ENCODE peak calls at places on chromosome 15, in six cellular contexts. F, P, Y, G, S and T are unnamed samples. For H3K4me1, the result is how much of the 10 kb centered on the place peaks cover.

GRCh38 chr15:80264031-80264430 is 12.0 kb upstream of the CTXND1 start:
- DNase-seq in F (peak), P (no peak), Y (no peak), G (peak), S (no peak), T (no peak)

GRCh38 chr15:51771773-51772172 is 20.4 kb downstream of the TMOD2 start:
- DNase-seq in F (no peak), P (no peak), Y (no peak), G (no peak), S (no peak), T (no peak)

GRCh38 chr15:57696146-57696545 is 10.4 kb upstream of the POLR2M start:
- DNase-seq in F (no peak), P (no peak), Y (no peak), G (no peak), S (no peak), T (no peak)

GRCh38 chr15:87527416-87527815 is 729.1 kb downstream of the NTRK3 start:
- DNase-seq in F (no peak), P (no peak), Y (peak), G (peak), S (peak), T (no peak)

GRCh38 chr15:44536298-44536961 is 517 bp upstream of the EIF3J start:
- DNase-seq in F (peak), P (peak), Y (peak), G (peak), S (peak), T (peak)

GRCh38 chr15:41377978-41378377 is 24.3 kb downstream of the NDUFAF1 start:
- DNase-seq in F (no peak), P (no peak), Y (no peak), G (peak), S (no peak), T (no peak)

GRCh38 chr15:69478259-69478687 is 25.7 kb downstream of the RPLP1 start:
- DNase-seq in F (peak), P (peak), Y (peak), G (peak), S (peak), T (peak)

GRCh38 chr15:70494861-70495571 is 268.3 kb downstream of the UACA start:
- DNase-seq in F (peak), P (no peak), Y (no peak), G (peak), S (peak), T (no peak)

GRCh38 chr15:42444415-42445063 is 46.4 kb downstream of the ZNF106 start:
- DNase-seq in F (no peak), P (no peak), Y (peak), G (no peak), S (peak), T (no peak)

GRCh38 chr15:83983634-83984458 is 251.7 kb upstream of the GOLGA6L4 start:
- DNase-seq in F (no peak), P (no peak), Y (no peak), G (no peak), S (no peak), T (no peak)

GRCh38 chr15:85029221-85029620 is 47.6 kb downstream of the PDE8A start:
- DNase-seq in F (no peak), P (no peak), Y (no peak), G (no peak), S (no peak), T (no peak)
- H3K4me1 ChIP-seq in F (under half), P (half or more), Y (under half), G (under half), S (half or more), T (under half)

GRCh38 chr15:91865903-91866302 is 12.4 kb downstream of the SLCO3A1 start:
- DNase-seq in F (no peak), P (no peak), Y (no peak), G (no peak), S (no peak), T (no peak)

GRCh38 chr15:91866371-91866905 is 12.9 kb downstream of the SLCO3A1 start:
- DNase-seq in F (no peak), P (no peak), Y (no peak), G (no peak), S (no peak), T (no peak)

GRCh38 chr15:91865486-91865885 is 12.0 kb downstream of the SLCO3A1 start:
- DNase-seq in F (no peak), P (no peak), Y (no peak), G (no peak), S (no peak), T (no peak)

GRCh38 chr15:91867581-91868026 is 14.1 kb downstream of the SLCO3A1 start:
- DNase-seq in F (no peak), P (peak), Y (peak), G (peak), S (peak), T (no peak)

GRCh38 chr15:91866971-91867372 is 13.5 kb downstream of the SLCO3A1 start:
- DNase-seq in F (no peak), P (no peak), Y (no peak), G (no peak), S (no peak), T (no peak)
- H3K4me1 ChIP-seq in F (under half), P (half or more), Y (under half), G (under half), S (under half), T (under half)

DNA sequence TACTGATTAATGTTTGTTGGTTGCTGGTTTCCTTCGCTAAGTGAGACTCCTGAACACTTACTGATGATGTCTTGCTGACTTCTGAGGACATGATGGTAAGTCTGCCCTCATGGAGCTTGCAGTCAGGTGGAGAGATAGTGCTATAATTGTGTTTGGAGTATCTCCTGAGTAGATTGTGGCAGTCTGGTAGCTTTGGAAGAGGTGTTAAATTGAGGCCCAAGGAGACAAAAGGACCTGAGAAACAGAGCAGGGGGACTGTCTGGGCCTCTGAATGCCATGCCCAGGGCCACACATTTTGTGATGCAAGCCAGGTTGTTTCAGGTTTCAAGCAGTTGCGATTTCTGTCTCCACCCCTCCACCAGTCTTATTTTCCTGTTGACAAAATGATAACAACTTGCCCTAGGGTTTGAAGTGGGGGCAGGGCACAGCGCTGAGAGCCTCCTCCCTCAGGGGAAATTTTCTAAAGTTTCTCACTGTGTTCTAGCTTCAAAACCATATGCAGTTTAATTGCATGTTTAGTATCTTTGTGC is 16.7 kb downstream of the SMAD3 start:
- DNase-seq in F (no peak), P (peak), Y (no peak), G (peak), S (no peak), T (peak)
- H3K4me1 ChIP-seq in F (under half), P (half or more), Y (under half), G (half or more), S (half or more), T (under half)

DNA sequence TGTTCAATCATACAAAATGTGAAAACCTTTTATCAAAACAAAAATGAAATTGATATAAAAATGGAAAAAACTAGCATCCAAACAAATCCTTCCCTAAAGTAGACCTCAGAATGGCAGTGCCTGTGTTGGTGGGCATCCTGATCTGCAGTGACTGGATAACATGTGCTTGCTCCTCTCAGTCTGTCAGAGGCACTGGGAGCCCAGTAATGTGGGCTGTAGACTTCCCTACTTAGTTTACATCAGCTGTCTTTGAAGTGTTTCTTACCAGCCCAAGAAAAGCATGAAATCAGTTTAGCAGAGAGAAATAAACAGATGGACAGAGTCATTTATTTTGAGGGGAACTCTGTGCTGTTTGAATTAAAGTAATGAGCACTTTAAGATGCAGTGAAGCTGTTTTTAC is 37.8 kb upstream of the RORA start:
- DNase-seq in F (no peak), P (no peak), Y (no peak), G (no peak), S (no peak), T (no peak)
- H3K4me1 ChIP-seq in F (under half), P (under half), Y (under half), G (under half), S (under half), T (under half)

DNA sequence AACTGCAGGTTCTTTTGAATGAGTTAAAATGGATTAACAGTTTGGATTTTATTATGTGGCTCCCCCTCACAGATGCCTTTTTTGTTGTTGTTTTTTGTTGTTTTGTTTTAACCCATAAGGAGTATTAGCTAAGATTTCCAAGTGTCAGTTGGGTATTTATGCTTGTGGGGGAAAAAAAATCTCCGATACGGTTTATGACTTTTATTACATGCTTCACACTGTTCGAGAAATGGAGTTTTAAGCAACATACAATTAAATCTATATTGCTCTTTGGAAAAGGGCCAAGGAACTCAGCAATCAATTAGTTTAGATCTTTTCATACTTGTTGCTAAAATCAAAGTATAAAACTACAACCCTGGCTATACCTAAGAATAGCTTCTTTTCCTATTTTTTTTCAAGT is 15.9 kb downstream of the NR2F2 start:
- DNase-seq in F (no peak), P (no peak), Y (no peak), G (no peak), S (no peak), T (no peak)
- H3K4me1 ChIP-seq in F (half or more), P (half or more), Y (under half), G (under half), S (under half), T (under half)

GRCh38 chr15:91306155-91306554 is 206.1 kb downstream of the SV2B start:
- DNase-seq in F (no peak), P (no peak), Y (no peak), G (no peak), S (no peak), T (no peak)
- H3K4me1 ChIP-seq in F (under half), P (under half), Y (under half), G (under half), S (under half), T (under half)

GRCh38 chr15:78993257-78993930 is 48.5 kb upstream of the CTSH start:
- DNase-seq in F (no peak), P (no peak), Y (no peak), G (no peak), S (no peak), T (no peak)
- H3K4me1 ChIP-seq in F (under half), P (under half), Y (under half), G (under half), S (under half), T (under half)

GRCh38 chr15:62786123-62786825 is 256.3 kb upstream of the TPM1 start:
- DNase-seq in F (no peak), P (no peak), Y (no peak), G (no peak), S (no peak), T (no peak)
- H3K4me1 ChIP-seq in F (under half), P (under half), Y (under half), G (under half), S (under half), T (under half)

DNA sequence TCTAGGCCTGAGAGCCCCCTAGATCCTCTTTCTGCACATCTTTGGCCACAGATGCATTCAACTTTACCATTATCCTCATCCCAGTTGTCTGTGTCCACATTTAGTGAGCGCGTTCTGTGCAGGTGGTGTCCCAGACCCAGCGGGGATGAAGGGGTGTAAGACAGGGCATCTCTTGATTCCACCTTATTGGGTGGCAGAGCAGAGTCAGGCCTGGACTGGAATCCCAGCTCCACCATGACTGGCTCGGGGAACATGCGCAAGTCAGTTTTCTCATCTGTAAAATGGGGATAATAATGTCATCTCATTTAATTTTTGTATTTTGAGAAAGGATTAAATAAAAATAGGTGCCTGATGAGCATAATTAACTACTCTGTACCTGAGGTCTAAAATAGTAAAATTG is 7.8 kb downstream of the SMAD6 start:
- DNase-seq in F (no peak), P (no peak), Y (no peak), G (no peak), S (no peak), T (no peak)
- H3K4me1 ChIP-seq in F (under half), P (half or more), Y (under half), G (under half), S (half or more), T (under half)

GRCh38 chr15:100211855-100212850 is 129.6 kb downstream of the ADAMTS17 start:
- DNase-seq in F (no peak), P (no peak), Y (no peak), G (peak), S (peak), T (peak)
- H3K4me1 ChIP-seq in F (under half), P (under half), Y (under half), G (under half), S (under half), T (under half)